ENCODE peak calls at places on chromosomes 11 and 22, in seven cellular contexts. One of them, this sample, is unnamed.

GRCh38 chr22:29308791-29309262 is 2.4 kb downstream of the GAS2L1 start:
- DNase-seq in choroid plexus epithelial cell: peak
- DNase-seq in astrocyte of the spinal cord: peak
- DNase-seq in colonic mucosa: no peak
- DNase-seq in neural progenitor cell: no peak
- DNase-seq in SK-N-SH: peak
- DNase-seq in HFF-Myc: no peak
- DNase-seq in this sample: peak

GRCh38 chr22:22408269-22408668 is 100.3 kb downstream of the ZNF280B start:
- DNase-seq in astrocyte of the spinal cord: no peak
- DNase-seq in choroid plexus epithelial cell: no peak
- DNase-seq in neural progenitor cell: no peak
- DNase-seq in HFF-Myc: no peak
- DNase-seq in SK-N-SH: no peak
- DNase-seq in colonic mucosa: no peak
- DNase-seq in this sample: no peak

GRCh38 chr22:46052331-46052771 is 75.4 kb upstream of the WNT7B start:
- DNase-seq in neural progenitor cell: no peak
- DNase-seq in colonic mucosa: no peak
- DNase-seq in astrocyte of the spinal cord: peak
- DNase-seq in HFF-Myc: no peak
- DNase-seq in SK-N-SH: no peak
- DNase-seq in choroid plexus epithelial cell: peak
- DNase-seq in this sample: no peak

GRCh38 chr11:132866783-132867545 is 665.3 kb downstream of the OPCML start:
- DNase-seq in neural progenitor cell: no peak
- DNase-seq in SK-N-SH: no peak
- DNase-seq in astrocyte of the spinal cord: peak
- DNase-seq in choroid plexus epithelial cell: peak
- DNase-seq in HFF-Myc: no peak
- DNase-seq in colonic mucosa: no peak
- DNase-seq in this sample: no peak

GRCh38 chr22:49569286-49570031 is 258.2 kb downstream of the BRD1 start:
- DNase-seq in neural progenitor cell: no peak
- DNase-seq in choroid plexus epithelial cell: no peak
- DNase-seq in HFF-Myc: no peak
- DNase-seq in colonic mucosa: no peak
- DNase-seq in astrocyte of the spinal cord: no peak
- DNase-seq in SK-N-SH: no peak
- DNase-seq in this sample: no peak

GRCh38 chr11:62546244-62546936 is at the start of gene AHNAK:
- DNase-seq in choroid plexus epithelial cell: peak
- DNase-seq in HFF-Myc: no peak
- DNase-seq in astrocyte of the spinal cord: peak
- DNase-seq in neural progenitor cell: peak
- DNase-seq in colonic mucosa: peak
- DNase-seq in SK-N-SH: peak
- DNase-seq in this sample: peak

GRCh38 chr22:39669432-39669831 is 98.9 kb downstream of the CACNA1I start:
- DNase-seq in choroid plexus epithelial cell: no peak
- DNase-seq in colonic mucosa: no peak
- DNase-seq in astrocyte of the spinal cord: no peak
- DNase-seq in SK-N-SH: no peak
- DNase-seq in HFF-Myc: no peak
- DNase-seq in neural progenitor cell: no peak
- DNase-seq in this sample: no peak

GRCh38 chr11:11279956-11280689 is 72.9 kb downstream of the CSNK2A3 start:
- DNase-seq in SK-N-SH: no peak
- DNase-seq in choroid plexus epithelial cell: peak
- DNase-seq in colonic mucosa: no peak
- DNase-seq in neural progenitor cell: no peak
- DNase-seq in astrocyte of the spinal cord: peak
- DNase-seq in HFF-Myc: no peak
- DNase-seq in this sample: peak

GRCh38 chr11:116986521-116987105 is 111.6 kb downstream of the SIK3 start:
- DNase-seq in SK-N-SH: no peak
- DNase-seq in neural progenitor cell: no peak
- DNase-seq in colonic mucosa: no peak
- DNase-seq in HFF-Myc: no peak
- DNase-seq in astrocyte of the spinal cord: peak
- DNase-seq in choroid plexus epithelial cell: peak
- DNase-seq in this sample: peak

GRCh38 chr22:17145021-17145680 is 13.9 kb downstream of the HDHD5 start:
- DNase-seq in SK-N-SH: no peak
- DNase-seq in choroid plexus epithelial cell: no peak
- DNase-seq in astrocyte of the spinal cord: no peak
- DNase-seq in neural progenitor cell: no peak
- DNase-seq in colonic mucosa: no peak
- DNase-seq in HFF-Myc: no peak
- DNase-seq in this sample: no peak

GRCh38 chr11:101003468-101003867 is 126.1 kb downstream of the PGR start:
- DNase-seq in astrocyte of the spinal cord: no peak
- DNase-seq in HFF-Myc: no peak
- DNase-seq in SK-N-SH: peak
- DNase-seq in neural progenitor cell: no peak
- DNase-seq in colonic mucosa: no peak
- DNase-seq in choroid plexus epithelial cell: no peak
- DNase-seq in this sample: no peak

GRCh38 chr11:82756765-82757650 is 23.3 kb upstream of the FAM181B start:
- DNase-seq in neural progenitor cell: no peak
- DNase-seq in SK-N-SH: no peak
- DNase-seq in choroid plexus epithelial cell: no peak
- DNase-seq in colonic mucosa: no peak
- DNase-seq in HFF-Myc: no peak
- DNase-seq in astrocyte of the spinal cord: no peak
- DNase-seq in this sample: no peak

GRCh38 chr11:75565221-75565814 is 3.3 kb downstream of the SERPINH1 start:
- DNase-seq in neural progenitor cell: no peak
- DNase-seq in SK-N-SH: no peak
- DNase-seq in astrocyte of the spinal cord: peak
- DNase-seq in HFF-Myc: peak
- DNase-seq in choroid plexus epithelial cell: peak
- DNase-seq in colonic mucosa: no peak
- DNase-seq in this sample: peak

GRCh38 chr11:10666976-10667892 is 26.3 kb downstream of the IRAG1 start:
- DNase-seq in colonic mucosa: no peak
- DNase-seq in astrocyte of the spinal cord: peak
- DNase-seq in choroid plexus epithelial cell: peak
- DNase-seq in SK-N-SH: no peak
- DNase-seq in neural progenitor cell: no peak
- DNase-seq in HFF-Myc: no peak
- DNase-seq in this sample: peak

GRCh38 chr11:24589064-24589463 is 92.2 kb downstream of the LUZP2 start:
- DNase-seq in neural progenitor cell: no peak
- DNase-seq in HFF-Myc: no peak
- DNase-seq in colonic mucosa: no peak
- DNase-seq in astrocyte of the spinal cord: no peak
- DNase-seq in choroid plexus epithelial cell: no peak
- DNase-seq in SK-N-SH: no peak
- DNase-seq in this sample: no peak

GRCh38 chr11:46711288-46711687 is 7.7 kb upstream of the F2 start:
- DNase-seq in SK-N-SH: no peak
- DNase-seq in HFF-Myc: no peak
- DNase-seq in neural progenitor cell: no peak
- DNase-seq in choroid plexus epithelial cell: peak
- DNase-seq in astrocyte of the spinal cord: peak
- DNase-seq in colonic mucosa: no peak
- DNase-seq in this sample: peak

GRCh38 chr22:24819941-24820461 is 14.0 kb downstream of the SGSM1 start:
- DNase-seq in neural progenitor cell: no peak
- DNase-seq in colonic mucosa: peak
- DNase-seq in choroid plexus epithelial cell: no peak
- DNase-seq in SK-N-SH: peak
- DNase-seq in astrocyte of the spinal cord: no peak
- DNase-seq in HFF-Myc: no peak
- DNase-seq in this sample: no peak

GRCh38 chr11:23727821-23728220 is 769.0 kb upstream of the LUZP2 start:
- DNase-seq in neural progenitor cell: no peak
- DNase-seq in colonic mucosa: no peak
- DNase-seq in HFF-Myc: peak
- DNase-seq in choroid plexus epithelial cell: peak
- DNase-seq in SK-N-SH: no peak
- DNase-seq in astrocyte of the spinal cord: peak
- DNase-seq in this sample: no peak

GRCh38 chr11:34299284-34299961 is 58.4 kb downstream of the ABTB2 start:
- DNase-seq in SK-N-SH: no peak
- DNase-seq in HFF-Myc: no peak
- DNase-seq in astrocyte of the spinal cord: no peak
- DNase-seq in neural progenitor cell: peak
- DNase-seq in choroid plexus epithelial cell: no peak
- DNase-seq in colonic mucosa: no peak
- DNase-seq in this sample: no peak

GRCh38 chr11:57779275-57779674 is 17.7 kb downstream of the CTNND1 start:
- DNase-seq in neural progenitor cell: peak
- DNase-seq in astrocyte of the spinal cord: peak
- DNase-seq in SK-N-SH: no peak
- DNase-seq in HFF-Myc: no peak
- DNase-seq in colonic mucosa: no peak
- DNase-seq in choroid plexus epithelial cell: peak
- DNase-seq in this sample: peak

GRCh38 chr11:85759915-85760314 is 51.0 kb downstream of the SYTL2 start:
- DNase-seq in HFF-Myc: peak
- DNase-seq in astrocyte of the spinal cord: peak
- DNase-seq in colonic mucosa: no peak
- DNase-seq in SK-N-SH: no peak
- DNase-seq in neural progenitor cell: no peak
- DNase-seq in choroid plexus epithelial cell: peak
- DNase-seq in this sample: peak

GRCh38 chr11:12888525-12889158 is 120.5 kb upstream of the RASSF10 start:
- DNase-seq in HFF-Myc: peak
- DNase-seq in astrocyte of the spinal cord: peak
- DNase-seq in SK-N-SH: peak
- DNase-seq in choroid plexus epithelial cell: peak
- DNase-seq in colonic mucosa: peak
- DNase-seq in neural progenitor cell: peak
- DNase-seq in this sample: peak

GRCh38 chr11:48172818-48173609 is 43.6 kb upstream of the OR4B1 start:
- DNase-seq in HFF-Myc: peak
- DNase-seq in astrocyte of the spinal cord: peak
- DNase-seq in neural progenitor cell: peak
- DNase-seq in choroid plexus epithelial cell: peak
- DNase-seq in SK-N-SH: peak
- DNase-seq in colonic mucosa: peak
- DNase-seq in this sample: peak

GRCh38 chr11:1694064-1694845 is 2.7 kb upstream of the KRTAP5-6 start:
- DNase-seq in neural progenitor cell: peak
- DNase-seq in choroid plexus epithelial cell: peak
- DNase-seq in colonic mucosa: peak
- DNase-seq in astrocyte of the spinal cord: peak
- DNase-seq in HFF-Myc: peak
- DNase-seq in SK-N-SH: peak
- DNase-seq in this sample: peak
- H3K4me3 ChIP-seq in neural progenitor cell: peak
- H3K4me3 ChIP-seq in choroid plexus epithelial cell: no peak
- H3K4me3 ChIP-seq in colonic mucosa: peak
- H3K4me3 ChIP-seq in astrocyte of the spinal cord: peak
- H3K4me3 ChIP-seq in HFF-Myc: no peak
- H3K4me3 ChIP-seq in SK-N-SH: peak
- H3K4me3 ChIP-seq in this sample: no peak

GRCh38 chr11:104934594-104934993 is 33.8 kb downstream of the CASP4 start:
- DNase-seq in HFF-Myc: no peak
- DNase-seq in astrocyte of the spinal cord: no peak
- DNase-seq in SK-N-SH: no peak
- DNase-seq in colonic mucosa: no peak
- DNase-seq in neural progenitor cell: no peak
- DNase-seq in choroid plexus epithelial cell: no peak
- DNase-seq in this sample: no peak
- TF ChIP-seq CTCF in HFF-Myc: no peak
- TF ChIP-seq CTCF in astrocyte of the spinal cord: no peak
- TF ChIP-seq CTCF in SK-N-SH: no peak
- TF ChIP-seq CTCF in colonic mucosa: no peak
- TF ChIP-seq CTCF in neural progenitor cell: no peak
- TF ChIP-seq CTCF in choroid plexus epithelial cell: no peak
- TF ChIP-seq CTCF in this sample: no peak

GRCh38 chr11:27039873-27040272 is 742 bp upstream of the BBOX1 start:
- DNase-seq in SK-N-SH: no peak
- DNase-seq in choroid plexus epithelial cell: no peak
- DNase-seq in HFF-Myc: no peak
- DNase-seq in astrocyte of the spinal cord: no peak
- DNase-seq in colonic mucosa: no peak
- DNase-seq in neural progenitor cell: no peak
- DNase-seq in this sample: no peak

GRCh38 chr11:27041141-27041869 is 690 bp downstream of the BBOX1 start:
- DNase-seq in choroid plexus epithelial cell: no peak
- DNase-seq in HFF-Myc: no peak
- DNase-seq in astrocyte of the spinal cord: no peak
- DNase-seq in colonic mucosa: no peak
- DNase-seq in SK-N-SH: no peak
- DNase-seq in neural progenitor cell: peak
- DNase-seq in this sample: peak

DNA sequence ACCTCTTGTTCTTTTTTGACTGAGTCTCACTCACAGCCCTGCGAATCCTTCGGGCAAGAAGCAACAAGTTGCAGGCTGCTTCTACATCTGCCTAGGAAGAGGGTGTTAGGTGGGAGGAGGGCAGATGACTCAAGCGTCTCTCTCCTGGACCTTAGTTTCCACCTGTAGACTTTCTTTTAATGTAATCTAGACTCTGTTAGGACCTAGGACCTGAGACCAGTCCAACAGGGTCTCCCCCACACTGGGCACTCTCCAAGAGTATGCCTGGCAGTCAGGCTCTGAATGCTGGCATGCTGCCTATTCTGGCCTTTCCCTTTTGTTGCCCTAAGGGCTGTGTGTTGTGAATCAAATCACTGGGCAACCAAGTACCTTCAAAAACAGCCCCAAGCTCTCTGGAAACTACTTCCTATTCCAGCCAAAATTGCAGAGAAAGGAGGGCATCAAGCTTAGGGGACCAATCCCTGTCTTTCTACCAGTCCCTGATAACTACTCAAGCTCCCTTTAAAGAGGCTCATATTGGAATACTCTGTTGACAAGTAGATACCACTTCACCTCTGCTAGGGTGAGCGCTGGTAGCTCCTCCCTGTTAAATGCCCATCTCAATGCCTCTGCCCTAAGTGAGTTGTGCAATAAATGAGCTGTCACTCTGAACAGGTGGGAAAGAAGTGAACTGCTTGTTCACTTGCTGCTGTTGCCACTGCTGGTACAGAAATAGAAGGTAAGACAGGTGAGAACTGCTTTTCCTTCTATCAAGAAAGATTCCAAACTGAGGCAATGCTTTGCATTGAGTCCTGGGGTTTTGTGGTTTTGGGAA is at the start of gene BBOX1:
- DNase-seq in SK-N-SH: peak
- DNase-seq in choroid plexus epithelial cell: no peak
- DNase-seq in neural progenitor cell: no peak
- DNase-seq in astrocyte of the spinal cord: no peak
- DNase-seq in colonic mucosa: no peak
- DNase-seq in HFF-Myc: no peak
- DNase-seq in this sample: no peak
- H3K4me3 ChIP-seq in SK-N-SH: no peak
- H3K4me3 ChIP-seq in choroid plexus epithelial cell: no peak
- H3K4me3 ChIP-seq in neural progenitor cell: no peak
- H3K4me3 ChIP-seq in astrocyte of the spinal cord: no peak
- H3K4me3 ChIP-seq in colonic mucosa: no peak
- H3K4me3 ChIP-seq in HFF-Myc: no peak
- H3K4me3 ChIP-seq in this sample: no peak

GRCh38 chr22:41092023-41092817 is at the start of gene EP300:
- DNase-seq in HFF-Myc: no peak
- DNase-seq in neural progenitor cell: peak
- DNase-seq in SK-N-SH: peak
- DNase-seq in choroid plexus epithelial cell: peak
- DNase-seq in astrocyte of the spinal cord: peak
- DNase-seq in colonic mucosa: peak
- DNase-seq in this sample: peak
- TF ChIP-seq CTCF in HFF-Myc: no peak
- TF ChIP-seq CTCF in neural progenitor cell: peak
- TF ChIP-seq CTCF in SK-N-SH: peak
- TF ChIP-seq CTCF in choroid plexus epithelial cell: peak
- TF ChIP-seq CTCF in astrocyte of the spinal cord: peak
- TF ChIP-seq CTCF in colonic mucosa: no peak
- TF ChIP-seq CTCF in this sample: peak

GRCh38 chr11:119895981-119896380 is 167.0 kb upstream of the NECTIN1 start:
- DNase-seq in colonic mucosa: no peak
- DNase-seq in SK-N-SH: no peak
- DNase-seq in choroid plexus epithelial cell: no peak
- DNase-seq in HFF-Myc: no peak
- DNase-seq in neural progenitor cell: no peak
- DNase-seq in astrocyte of the spinal cord: no peak
- DNase-seq in this sample: no peak
- H3K4me3 ChIP-seq in colonic mucosa: no peak
- H3K4me3 ChIP-seq in SK-N-SH: no peak
- H3K4me3 ChIP-seq in choroid plexus epithelial cell: no peak
- H3K4me3 ChIP-seq in HFF-Myc: no peak
- H3K4me3 ChIP-seq in neural progenitor cell: no peak
- H3K4me3 ChIP-seq in astrocyte of the spinal cord: no peak
- H3K4me3 ChIP-seq in this sample: no peak

This sample was measured in fibroblast of villous mesenchyme.